ENCODE peak calls at places on chromosomes 6 and 20, in six cellular contexts. W, I, H, X, S and A are unnamed samples. For H3K4me1 and H3K36me3, the result is how much of the 10 kb centered on the place peaks cover.

GRCh38 chr20:12989586-12989985 is 19.2 kb upstream of the SPTLC3 start:
- DNase-seq in W (no peak), I (no peak), H (no peak), X (no peak), S (no peak), A (no peak)

GRCh38 chr20:46939031-46939430 is 44.4 kb downstream of the EYA2 start:
- DNase-seq in W (no peak), I (no peak), H (no peak), X (no peak), S (no peak), A (no peak)

GRCh38 chr6:145904878-145905277 is 59.3 kb downstream of the SHPRH start:
- DNase-seq in W (no peak), I (peak), H (no peak), X (no peak), S (no peak), A (no peak)

GRCh38 chr20:9999660-10000059 is 35.1 kb upstream of the ANKEF1 start:
- DNase-seq in W (no peak), I (peak), H (no peak), X (no peak), S (no peak), A (no peak)

GRCh38 chr20:19288636-19289035 is 76.2 kb downstream of the SLC24A3 start:
- DNase-seq in W (no peak), I (no peak), H (no peak), X (no peak), S (no peak), A (no peak)

GRCh38 chr6:51213806-51214205 is 395.1 kb downstream of the TFAP2B start:
- DNase-seq in W (no peak), I (no peak), H (peak), X (peak), S (no peak), A (no peak)

GRCh38 chr6:17413313-17413750 is 19.9 kb downstream of the CAP2 start:
- DNase-seq in W (no peak), I (no peak), H (no peak), X (no peak), S (no peak), A (no peak)

GRCh38 chr20:57582432-57583288 is 21.8 kb downstream of the PCK1 start:
- DNase-seq in W (peak), I (no peak), H (no peak), X (no peak), S (no peak), A (peak)

GRCh38 chr20:59672576-59672975 is 68.2 kb downstream of the PHACTR3 start:
- DNase-seq in W (no peak), I (no peak), H (no peak), X (no peak), S (no peak), A (peak)

GRCh38 chr20:59670786-59671492 is 66.6 kb downstream of the PHACTR3 start:
- DNase-seq in W (no peak), I (no peak), H (no peak), X (no peak), S (no peak), A (peak)

GRCh38 chr20:59673998-59674445 is 69.7 kb downstream of the PHACTR3 start:
- DNase-seq in W (no peak), I (no peak), H (no peak), X (no peak), S (no peak), A (no peak)

GRCh38 chr20:59673288-59673997 is 69.1 kb downstream of the PHACTR3 start:
- DNase-seq in W (no peak), I (no peak), H (no peak), X (no peak), S (no peak), A (no peak)

GRCh38 chr20:59671661-59672471 is 67.5 kb downstream of the PHACTR3 start:
- DNase-seq in W (no peak), I (no peak), H (no peak), X (no peak), S (no peak), A (peak)
- H3K4me1 ChIP-seq in W (under half), I (under half), H (under half), X (under half), S (under half), A (under half)

GRCh38 chr20:49985617-49986016 is 2.8 kb downstream of the SNAI1 start:
- DNase-seq in W (no peak), I (no peak), H (no peak), X (no peak), S (no peak), A (no peak)

GRCh38 chr20:49984426-49985153 is 1.8 kb downstream of the SNAI1 start:
- DNase-seq in W (no peak), I (no peak), H (no peak), X (no peak), S (no peak), A (no peak)

GRCh38 chr20:49986049-49986448 is 3.3 kb downstream of the SNAI1 start:
- DNase-seq in W (no peak), I (no peak), H (no peak), X (no peak), S (no peak), A (no peak)

GRCh38 chr20:49983848-49984408 is 1.1 kb downstream of the SNAI1 start:
- DNase-seq in W (no peak), I (no peak), H (no peak), X (no peak), S (no peak), A (no peak)

GRCh38 chr20:49985157-49985556 is 2.4 kb downstream of the SNAI1 start:
- DNase-seq in W (no peak), I (no peak), H (no peak), X (no peak), S (no peak), A (no peak)
- H3K27ac ChIP-seq in W (peak), I (no peak), H (no peak), X (no peak), S (no peak), A (no peak)

GRCh38 chr20:17620371-17621228 is 50.7 kb downstream of the DSTN start:
- DNase-seq in W (no peak), I (no peak), H (peak), X (peak), S (no peak), A (peak)

GRCh38 chr20:17617868-17618672 is 48.2 kb downstream of the DSTN start:
- DNase-seq in W (no peak), I (no peak), H (peak), X (peak), S (no peak), A (no peak)

GRCh38 chr20:17618673-17619013 is 48.8 kb downstream of the DSTN start:
- DNase-seq in W (no peak), I (no peak), H (no peak), X (no peak), S (no peak), A (no peak)

GRCh38 chr20:17621229-17621968 is 51.5 kb downstream of the DSTN start:
- DNase-seq in W (no peak), I (no peak), H (peak), X (peak), S (no peak), A (no peak)

GRCh38 chr20:17619351-17620093 is 49.6 kb downstream of the DSTN start:
- DNase-seq in W (no peak), I (no peak), H (peak), X (no peak), S (no peak), A (no peak)
- H3K36me3 ChIP-seq in W (under half), I (under half), H (half or more), X (half or more), S (under half), A (under half)

GRCh38 chr6:13725570-13725969 is 13.9 kb upstream of the RANBP9 start:
- DNase-seq in W (no peak), I (no peak), H (no peak), X (no peak), S (no peak), A (no peak)
- H3K4me1 ChIP-seq in W (under half), I (under half), H (under half), X (under half), S (under half), A (under half)